ENCODE peak calls at places on chromosomes 1 and 21, in eight cellular contexts. V is brain microvascular endothelial cell; L is body of pancreas; R is adrenal gland; W is fibroblast of lung; P is A549; H is CD8-positive, alpha-beta T cell; E is fibroblast of the aortic adventitia. C is an unnamed sample.

GRCh38 chr1:35305383-35305782 is 36.9 kb downstream of the ZMYM4 start:
- DNase-seq in V (no peak), E (no peak), L (no peak), R (no peak), W (no peak), P (no peak), H (no peak), C (no peak)

GRCh38 chr1:156591432-156592157 is at the start of gene NAXE:
- DNase-seq in P (peak), R (peak), L (peak), E (peak), V (no peak), W (peak), H (peak), C (peak)

GRCh38 chr1:156095906-156096508 is 13.7 kb upstream of the MEX3A start:
- DNase-seq in H (no peak), P (no peak), W (no peak), L (no peak), E (no peak), V (no peak), R (no peak), C (peak)

GRCh38 chr1:205313681-205314308 is 7.8 kb downstream of the NUAK2 start:
- DNase-seq in E (peak), L (no peak), P (no peak), R (peak), W (peak), H (peak), V (peak), C (peak)

GRCh38 chr1:222240536-222241181 is 307.2 kb downstream of the HHIPL2 start:
- DNase-seq in W (peak), L (no peak), P (no peak), V (peak), R (no peak), E (peak), H (no peak), C (peak)

GRCh38 chr1:41995441-41996130 is 76.9 kb upstream of the HIVEP3 start:
- DNase-seq in W (no peak), H (no peak), E (no peak), P (no peak), R (no peak), L (no peak), V (no peak), C (no peak)

GRCh38 chr1:42165511-42166210 is 1.1 kb upstream of the GUCA2A start:
- DNase-seq in W (peak), E (peak), P (peak), V (peak), H (no peak), R (peak), L (peak), C (peak)

GRCh38 chr1:77671836-77672235 is 10.6 kb downstream of the ZZZ3 start:
- DNase-seq in W (peak), P (no peak), R (no peak), L (no peak), E (peak), V (peak), H (no peak), C (peak)

GRCh38 chr1:155466617-155466972 is 96.0 kb downstream of the ASH1L start:
- DNase-seq in L (no peak), V (no peak), P (no peak), R (no peak), W (no peak), H (no peak), E (no peak), C (no peak)

GRCh38 chr1:35560256-35561225 is 2.9 kb downstream of the NCDN start:
- DNase-seq in P (no peak), E (no peak), W (no peak), L (peak), V (no peak), H (no peak), R (peak), C (no peak)

GRCh38 chr1:203796223-203796747 is 862 bp downstream of the ZBED6 start:
- DNase-seq in R (no peak), H (peak), W (peak), E (peak), P (no peak), V (peak), L (no peak), C (peak)

GRCh38 chr21:28832013-28832714 is 160.5 kb downstream of the LTN1 start:
- DNase-seq in V (no peak), P (no peak), W (no peak), H (peak), L (no peak), E (peak), R (no peak), C (peak)

GRCh38 chr1:23380719-23381118 is 11.1 kb upstream of the ZNF436 start:
- DNase-seq in H (no peak), L (no peak), W (no peak), R (no peak), V (no peak), E (no peak), P (no peak), C (no peak)

GRCh38 chr1:22053018-22053860 is 730 bp downstream of the CDC42 start:
- DNase-seq in L (peak), P (no peak), R (peak), E (peak), V (peak), W (peak), H (peak), C (peak)

GRCh38 chr21:20086508-20086907 is 911.7 kb upstream of the NCAM2 start:
- DNase-seq in L (no peak), V (no peak), H (no peak), R (no peak), P (no peak), W (no peak), E (no peak), C (no peak)

GRCh38 chr21:20083925-20084324 is 914.3 kb upstream of the NCAM2 start:
- DNase-seq in V (no peak), P (no peak), R (no peak), H (no peak), L (no peak), W (no peak), E (no peak), C (no peak)

GRCh38 chr21:20083336-20083735 is 914.9 kb upstream of the NCAM2 start:
- DNase-seq in W (no peak), E (no peak), L (no peak), P (no peak), V (no peak), H (no peak), R (no peak), C (no peak)
- TF ChIP-seq CTCF in W (no peak), E (no peak), L (no peak), P (no peak), V (no peak), H (no peak), R (no peak), C (no peak)

DNA sequence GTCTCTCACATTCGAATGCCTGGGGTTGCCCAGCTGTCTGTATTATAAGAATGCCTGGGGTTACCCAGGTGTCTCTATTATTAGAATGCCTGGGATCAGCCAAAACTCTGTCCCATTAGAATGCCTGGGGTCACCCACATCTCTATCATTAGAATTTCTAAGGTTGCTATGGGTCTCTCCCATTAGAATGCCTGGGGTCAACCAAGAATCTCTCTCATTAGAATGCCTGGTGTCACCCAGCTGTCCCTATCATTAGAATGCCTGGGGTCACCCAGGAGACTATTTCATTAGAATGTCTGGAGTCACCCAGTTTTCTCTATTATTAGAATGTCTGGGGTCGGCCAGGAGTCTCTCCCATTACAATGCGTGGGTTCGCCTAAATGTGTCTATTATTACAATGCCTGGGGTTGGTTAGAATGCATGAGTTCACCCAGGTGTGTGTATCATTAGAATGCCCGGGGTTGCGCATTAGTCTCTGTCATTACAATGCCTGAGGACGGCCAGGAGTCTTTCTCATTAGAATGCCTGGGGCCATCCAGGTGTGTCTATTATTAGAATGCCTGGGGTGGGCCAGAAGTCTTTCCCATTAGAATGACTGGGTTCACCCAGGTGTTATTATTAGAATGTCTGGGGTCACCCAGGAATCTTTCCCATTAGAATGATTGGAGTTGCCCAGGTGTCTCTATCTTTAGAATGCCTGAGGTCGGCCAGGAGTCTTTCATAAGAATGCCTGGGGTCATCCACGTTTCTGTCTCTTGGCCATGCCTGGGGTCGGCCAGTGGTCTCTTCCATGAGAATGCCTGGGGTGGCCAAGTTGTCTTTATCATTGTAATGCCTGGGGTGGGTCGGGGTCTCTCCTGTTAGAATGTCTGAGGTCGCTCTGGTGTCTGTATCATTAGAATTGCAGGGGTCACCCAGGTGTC is 59.6 kb downstream of the RNF187 start:
- DNase-seq in E (no peak), W (no peak), R (no peak), H (no peak), V (no peak), P (no peak), L (no peak), C (no peak)
- H3K4me3 ChIP-seq in E (no peak), W (no peak), R (no peak), H (no peak), V (no peak), P (no peak), L (no peak), C (no peak)

GRCh38 chr1:57422271-57423134 is 1.4 kb downstream of the DAB1 start:
- DNase-seq in W (peak), L (no peak), R (no peak), V (peak), E (peak), P (no peak), H (no peak), C (peak)
- TF ChIP-seq CTCF in W (peak), L (no peak), R (no peak), V (peak), E (no peak), P (no peak), H (no peak), C (no peak)

GRCh38 chr1:234962340-234962989 is 166.2 kb downstream of the TOMM20 start:
- DNase-seq in H (no peak), W (peak), E (peak), P (no peak), L (no peak), R (no peak), V (peak), C (peak)
- H3K4me3 ChIP-seq in H (no peak), W (no peak), E (peak), P (no peak), L (no peak), R (no peak), V (no peak), C (no peak)

GRCh38 chr1:75125161-75125681 is 9.0 kb upstream of the LHX8 start:
- DNase-seq in V (no peak), W (no peak), H (no peak), L (no peak), P (no peak), R (no peak), E (no peak), C (no peak)

GRCh38 chr1:75126611-75127101 is 7.5 kb upstream of the LHX8 start:
- DNase-seq in H (no peak), P (no peak), V (no peak), E (no peak), R (no peak), L (no peak), W (no peak), C (no peak)

GRCh38 chr1:75127916-75128717 is 6.1 kb upstream of the LHX8 start:
- DNase-seq in L (no peak), P (no peak), V (no peak), R (no peak), W (no peak), E (no peak), H (no peak), C (no peak)

GRCh38 chr1:75123756-75124155 is 10.4 kb upstream of the LHX8 start:
- DNase-seq in V (no peak), L (no peak), W (no peak), E (no peak), P (no peak), R (no peak), H (no peak), C (no peak)

DNA sequence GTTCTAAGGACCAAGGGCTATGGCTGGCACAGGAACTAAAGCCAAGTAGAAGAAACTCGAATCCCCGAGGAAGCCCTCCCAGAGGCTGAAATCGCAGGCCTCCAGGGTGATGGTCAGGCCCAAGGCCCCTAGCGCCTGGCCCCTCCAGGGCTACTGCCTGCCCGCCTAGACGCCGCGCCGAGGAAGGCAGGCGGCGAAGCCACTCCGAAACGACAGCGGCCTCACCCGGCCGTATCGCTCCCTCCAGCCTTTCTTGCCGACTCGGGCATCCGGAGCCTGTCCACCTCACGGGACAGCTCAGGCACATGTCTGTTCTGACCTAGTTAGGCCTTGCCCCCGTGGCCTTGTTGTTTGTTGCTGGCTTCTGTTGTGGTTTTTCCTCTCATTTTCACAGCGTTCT is 9.7 kb upstream of the LHX8 start:
- DNase-seq in R (no peak), H (no peak), E (no peak), V (no peak), W (no peak), L (no peak), P (no peak), C (no peak)
- TF ChIP-seq CTCF in R (no peak), H (no peak), E (no peak), V (no peak), W (no peak), L (no peak), P (no peak), C (no peak)

GRCh38 chr1:51504806-51505525 is 14.1 kb downstream of the EPS15 start:
- DNase-seq in V (no peak), L (no peak), R (no peak), H (no peak), E (no peak), W (no peak), P (no peak), C (no peak)

GRCh38 chr1:51509773-51510172 is 9.3 kb downstream of the EPS15 start:
- DNase-seq in E (no peak), R (no peak), W (no peak), H (no peak), L (no peak), P (no peak), V (no peak), C (no peak)

GRCh38 chr1:51512120-51512519 is 6.9 kb downstream of the EPS15 start:
- DNase-seq in E (no peak), L (no peak), H (no peak), W (no peak), R (no peak), V (no peak), P (no peak), C (no peak)

DNA sequence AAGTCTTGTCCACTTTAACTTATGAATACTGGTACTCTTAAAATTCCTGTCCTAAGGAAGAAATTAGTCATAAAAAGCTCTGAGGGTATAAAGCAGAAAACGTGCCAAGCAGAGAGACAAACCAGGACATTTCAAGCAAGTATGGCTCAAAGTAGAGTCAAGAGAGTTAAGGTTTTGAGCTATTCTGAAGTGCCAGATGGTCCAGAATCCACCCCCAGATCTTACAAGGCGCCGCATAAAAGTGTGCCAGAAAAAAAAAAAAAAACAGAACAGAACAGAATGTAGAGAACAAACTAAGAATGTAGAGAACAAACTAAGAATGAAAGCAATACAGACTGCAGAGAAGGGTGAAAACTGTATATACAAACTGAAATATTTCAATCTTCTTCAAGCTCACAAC is 12.5 kb downstream of the EPS15 start:
- DNase-seq in H (no peak), L (no peak), V (peak), W (peak), P (no peak), R (peak), E (peak), C (peak)
- H3K4me3 ChIP-seq in H (no peak), L (no peak), V (no peak), W (no peak), P (no peak), R (peak), E (peak), C (no peak)

DNA sequence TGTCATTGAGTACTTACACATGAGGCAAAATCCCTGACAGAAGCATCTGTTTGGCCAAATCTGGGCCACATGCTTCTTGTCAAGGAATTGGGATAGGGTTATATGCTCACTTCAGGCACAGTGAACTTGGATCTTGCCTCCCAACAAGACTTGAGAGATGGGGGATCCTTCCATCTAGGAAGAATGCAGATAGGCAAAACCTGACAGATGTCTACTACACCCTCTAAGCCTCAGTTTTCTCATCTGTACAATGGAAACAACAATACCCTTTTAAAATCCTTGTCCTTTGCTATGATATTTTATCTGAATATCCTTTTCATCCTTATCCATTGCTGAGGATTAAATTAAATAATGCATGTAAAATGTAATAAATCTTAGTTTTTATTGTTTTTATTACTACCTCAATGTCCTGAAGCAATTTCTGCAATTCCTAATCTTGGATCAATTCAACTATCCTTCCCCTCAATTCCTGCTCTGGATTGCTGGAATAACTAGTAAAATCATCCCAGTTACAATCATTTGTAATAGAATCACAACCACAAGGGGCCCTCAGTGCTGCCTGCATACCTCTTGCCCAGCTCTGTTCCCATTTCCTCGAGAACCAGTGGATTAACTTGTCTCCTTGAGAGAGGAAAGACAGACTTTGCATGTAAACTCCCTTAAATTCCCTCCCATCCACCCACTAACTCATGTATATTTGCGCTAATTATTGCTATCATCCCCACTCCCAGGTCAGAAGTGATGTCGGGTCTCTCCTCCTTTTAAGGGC is 8.1 kb upstream of the XPR1 start:
- DNase-seq in H (no peak), V (peak), L (no peak), E (peak), R (no peak), P (peak), W (peak), C (peak)
- TF ChIP-seq CTCF in H (no peak), V (peak), L (no peak), E (peak), R (no peak), P (peak), W (peak), C (peak)

DNA sequence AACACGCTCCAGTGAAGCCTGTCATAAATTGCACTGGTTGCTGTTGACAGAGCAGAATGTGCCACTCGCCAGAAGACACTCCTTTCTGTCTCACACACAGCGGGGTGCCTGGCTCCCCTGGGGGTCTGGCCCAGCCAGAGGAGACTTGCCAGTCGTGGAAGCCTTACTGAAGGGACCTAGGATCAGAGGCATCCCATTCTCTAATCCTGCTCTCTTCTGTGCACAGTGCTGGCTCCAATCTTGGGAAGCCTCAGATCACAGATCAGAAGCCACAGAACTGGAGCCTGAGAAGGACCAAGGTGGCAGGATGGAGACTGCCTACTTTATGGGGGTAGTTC is 1.4 kb downstream of the SLC9A1 start:
- DNase-seq in H (no peak), E (no peak), W (peak), R (no peak), P (no peak), L (no peak), V (peak), C (no peak)
- H3K4me3 ChIP-seq in H (peak), E (peak), W (peak), R (peak), P (peak), L (no peak), V (peak), C (peak)

DNA sequence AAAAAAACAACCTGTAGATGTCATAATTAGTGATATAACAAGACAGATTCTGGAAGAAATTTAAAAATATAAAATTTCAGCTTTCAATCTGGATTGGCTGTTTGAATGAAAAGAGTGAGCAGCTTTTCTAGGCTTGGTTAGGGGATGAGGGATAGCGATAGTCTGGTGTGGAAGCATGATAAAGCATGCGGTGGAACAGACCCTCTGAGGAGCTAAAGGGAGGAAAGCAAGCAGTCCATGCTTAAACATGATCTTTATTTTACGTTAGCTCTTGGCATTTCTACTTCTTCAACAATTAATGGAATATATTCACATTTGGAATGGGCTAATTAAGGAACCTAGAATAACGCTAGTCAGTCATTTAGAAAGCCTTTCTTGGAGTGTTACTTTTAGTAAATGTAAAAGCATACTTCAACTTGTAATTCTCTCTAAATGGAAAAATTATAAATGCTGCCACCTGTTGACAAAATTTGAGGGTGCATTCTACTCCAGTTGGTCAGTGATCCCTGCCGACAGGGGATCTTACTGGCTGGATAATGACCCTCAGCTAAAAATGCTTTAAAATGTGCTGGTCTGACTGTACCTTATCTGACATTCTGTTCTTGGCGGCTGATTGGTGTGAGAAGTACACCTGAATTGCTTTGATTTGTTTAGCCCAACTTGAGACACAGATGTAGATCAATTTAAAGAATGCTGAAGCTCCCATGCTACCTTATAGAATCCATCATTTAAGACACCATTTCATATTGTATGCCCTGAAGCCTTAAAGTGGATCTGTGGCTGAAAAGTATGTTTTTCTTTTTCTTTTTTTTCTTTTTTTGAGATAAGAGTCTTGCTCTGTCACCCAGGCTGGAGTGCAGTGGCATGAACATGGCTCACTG is 61.2 kb downstream of the AK4 start:
- DNase-seq in W (peak), L (peak), H (no peak), P (peak), V (peak), E (peak), R (peak), C (peak)
- TF ChIP-seq CTCF in W (peak), L (peak), H (peak), P (peak), V (peak), E (peak), R (peak), C (peak)